ENCODE peak calls at places on chromosomes 6 and 20, in seven cellular contexts. One of them, this sample, is unnamed.
A peak's percentile ranks its signal among the peaks of the same experiment; 100 is the strongest.

GRCh38 chr6:140500864-140501263 is 1126.4 kb upstream of the CITED2 start:
- DNase-seq in heart right ventricle: no peak
- DNase-seq in AG08395: no peak
- DNase-seq in iPS-NIHi11: no peak
- DNase-seq in NCI-H2029: no peak
- DNase-seq in stimulated activated CD8-positive, alpha-beta memory T cell treated with anti-CD3 and anti-CD28 coated beads, Interleukin-15, amount 100 ng/mL, for 24 hours: no peak
- DNase-seq in ELF-1: no peak
- DNase-seq in this sample: no peak

GRCh38 chr20:745683-746301 is 22.5 kb downstream of the SLC52A3 start:
- DNase-seq in AG08395: no peak
- DNase-seq in NCI-H2029: no peak
- DNase-seq in heart right ventricle: no peak
- DNase-seq in stimulated activated CD8-positive, alpha-beta memory T cell treated with anti-CD3 and anti-CD28 coated beads, Interleukin-15, amount 100 ng/mL, for 24 hours: no peak
- DNase-seq in iPS-NIHi11: no peak
- DNase-seq in ELF-1: no peak
- DNase-seq in this sample: no peak

GRCh38 chr6:4402477-4402976 is 267.2 kb upstream of the ECI2 start:
- DNase-seq in heart right ventricle: peak; percentile 71
- DNase-seq in stimulated activated CD8-positive, alpha-beta memory T cell treated with anti-CD3 and anti-CD28 coated beads, Interleukin-15, amount 100 ng/mL, for 24 hours: no peak
- DNase-seq in AG08395: peak; percentile 86
- DNase-seq in iPS-NIHi11: no peak
- DNase-seq in ELF-1: no peak
- DNase-seq in NCI-H2029: no peak
- DNase-seq in this sample: no peak

GRCh38 chr6:141675957-141676356 is 456.8 kb upstream of the GJE1 start:
- DNase-seq in iPS-NIHi11: no peak
- DNase-seq in NCI-H2029: no peak
- DNase-seq in stimulated activated CD8-positive, alpha-beta memory T cell treated with anti-CD3 and anti-CD28 coated beads, Interleukin-15, amount 100 ng/mL, for 24 hours: no peak
- DNase-seq in AG08395: no peak
- DNase-seq in heart right ventricle: no peak
- DNase-seq in ELF-1: no peak
- DNase-seq in this sample: no peak

GRCh38 chr6:112320561-112321300 is 26.4 kb upstream of the RFPL4B start:
- DNase-seq in ELF-1: no peak
- DNase-seq in stimulated activated CD8-positive, alpha-beta memory T cell treated with anti-CD3 and anti-CD28 coated beads, Interleukin-15, amount 100 ng/mL, for 24 hours: no peak
- DNase-seq in AG08395: no peak
- DNase-seq in NCI-H2029: no peak
- DNase-seq in iPS-NIHi11: no peak
- DNase-seq in heart right ventricle: no peak
- DNase-seq in this sample: no peak

GRCh38 chr6:57284056-57284455 is 33.4 kb upstream of the PRIM2 start:
- DNase-seq in AG08395: no peak
- DNase-seq in ELF-1: no peak
- DNase-seq in iPS-NIHi11: no peak
- DNase-seq in NCI-H2029: no peak
- DNase-seq in heart right ventricle: no peak
- DNase-seq in stimulated activated CD8-positive, alpha-beta memory T cell treated with anti-CD3 and anti-CD28 coated beads, Interleukin-15, amount 100 ng/mL, for 24 hours: no peak
- DNase-seq in this sample: no peak

GRCh38 chr6:6565488-6565887 is 23.0 kb upstream of the LY86 start:
- DNase-seq in iPS-NIHi11: no peak
- DNase-seq in NCI-H2029: peak; percentile 54
- DNase-seq in heart right ventricle: no peak
- DNase-seq in AG08395: no peak
- DNase-seq in stimulated activated CD8-positive, alpha-beta memory T cell treated with anti-CD3 and anti-CD28 coated beads, Interleukin-15, amount 100 ng/mL, for 24 hours: no peak
- DNase-seq in ELF-1: no peak
- DNase-seq in this sample: no peak

GRCh38 chr6:18179770-18180393 is 24.7 kb downstream of the KDM1B start:
- DNase-seq in heart right ventricle: peak; percentile 10
- DNase-seq in iPS-NIHi11: no peak
- DNase-seq in ELF-1: no peak
- DNase-seq in stimulated activated CD8-positive, alpha-beta memory T cell treated with anti-CD3 and anti-CD28 coated beads, Interleukin-15, amount 100 ng/mL, for 24 hours: no peak
- DNase-seq in NCI-H2029: no peak
- DNase-seq in AG08395: no peak
- DNase-seq in this sample: no peak

GRCh38 chr20:44646023-44646640 is 5.4 kb downstream of the ADA start:
- DNase-seq in stimulated activated CD8-positive, alpha-beta memory T cell treated with anti-CD3 and anti-CD28 coated beads, Interleukin-15, amount 100 ng/mL, for 24 hours: no peak
- DNase-seq in AG08395: no peak
- DNase-seq in ELF-1: no peak
- DNase-seq in NCI-H2029: peak; percentile 52
- DNase-seq in heart right ventricle: no peak
- DNase-seq in iPS-NIHi11: no peak
- DNase-seq in this sample: no peak

GRCh38 chr6:73728548-73729205 is 32.7 kb downstream of the CD109 start:
- DNase-seq in stimulated activated CD8-positive, alpha-beta memory T cell treated with anti-CD3 and anti-CD28 coated beads, Interleukin-15, amount 100 ng/mL, for 24 hours: no peak
- DNase-seq in NCI-H2029: no peak
- DNase-seq in ELF-1: no peak
- DNase-seq in iPS-NIHi11: no peak
- DNase-seq in heart right ventricle: no peak
- DNase-seq in AG08395: no peak
- DNase-seq in this sample: no peak

GRCh38 chr6:12288844-12289654 is 1.1 kb upstream of the EDN1 start:
- DNase-seq in stimulated activated CD8-positive, alpha-beta memory T cell treated with anti-CD3 and anti-CD28 coated beads, Interleukin-15, amount 100 ng/mL, for 24 hours: no peak
- DNase-seq in NCI-H2029: peak; percentile 62
- DNase-seq in ELF-1: peak; percentile 75
- DNase-seq in iPS-NIHi11: peak; percentile 67
- DNase-seq in heart right ventricle: peak; percentile 45
- DNase-seq in AG08395: peak; percentile 67
- DNase-seq in this sample: no peak

GRCh38 chr20:7155794-7156193 is 388.3 kb downstream of the BMP2 start:
- DNase-seq in heart right ventricle: no peak
- DNase-seq in NCI-H2029: no peak
- DNase-seq in ELF-1: no peak
- DNase-seq in iPS-NIHi11: no peak
- DNase-seq in stimulated activated CD8-positive, alpha-beta memory T cell treated with anti-CD3 and anti-CD28 coated beads, Interleukin-15, amount 100 ng/mL, for 24 hours: no peak
- DNase-seq in AG08395: no peak
- DNase-seq in this sample: no peak

GRCh38 chr20:45819466-45819865 is 7.0 kb downstream of the UBE2C start:
- DNase-seq in heart right ventricle: no peak
- DNase-seq in ELF-1: peak; percentile 70
- DNase-seq in iPS-NIHi11: no peak
- DNase-seq in stimulated activated CD8-positive, alpha-beta memory T cell treated with anti-CD3 and anti-CD28 coated beads, Interleukin-15, amount 100 ng/mL, for 24 hours: no peak
- DNase-seq in NCI-H2029: no peak
- DNase-seq in AG08395: no peak
- DNase-seq in this sample: no peak

This sample was measured in breast epithelium.